ENCODE peak calls at places on chromosomes 12 and 14, in five cellular contexts. B is BE2C; A is stimulated activated naive CD8-positive, alpha-beta T cell treated with anti-CD3 and anti-CD28 coated beads, Interleukin-15, amount 100 ng/mL, for 72 hours; C is NCI-H1417; T is activated naive CD4-positive, alpha-beta T cell treated with Interleukin-2 at 50 U/mL for 16 hours. D is an unnamed sample.

GRCh38 chr12:104578453-104578852 is 121.7 kb downstream of the CHST11 start:
- DNase-seq in B (no peak), A (no peak), C (no peak), T (peak; percentile 35), D (no peak)

GRCh38 chr14:37047226-37047625 is 125.2 kb downstream of the SLC25A21 start:
- DNase-seq in B (no peak), A (no peak), C (no peak), T (no peak), D (no peak)

GRCh38 chr12:88298014-88298682 is 156.0 kb downstream of the TMTC3 start:
- DNase-seq in B (no peak), A (no peak), C (no peak), T (no peak), D (no peak)

GRCh38 chr14:71319646-71320045 is 412.4 kb downstream of the PCNX1 start:
- DNase-seq in B (no peak), A (no peak), C (no peak), T (no peak), D (peak; percentile 40)

GRCh38 chr14:92942576-92942975 is 19.6 kb downstream of the CHGA start:
- DNase-seq in B (no peak), A (no peak), C (no peak), T (no peak), D (no peak)

GRCh38 chr12:105880824-105881388 is 257.8 kb downstream of the NUAK1 start:
- DNase-seq in B (no peak), A (no peak), C (no peak), T (no peak), D (no peak)

GRCh38 chr12:65526311-65526710 is 247.8 kb downstream of the MSRB3 start:
- DNase-seq in B (no peak), A (no peak), C (no peak), T (no peak), D (no peak)

GRCh38 chr14:51957950-51958349 is 31.4 kb upstream of the RTRAF start:
- DNase-seq in B (no peak), A (no peak), C (no peak), T (no peak), D (no peak)

GRCh38 chr12:2450553-2450952 is 344.2 kb upstream of the FKBP4 start:
- DNase-seq in B (no peak), A (no peak), C (no peak), T (no peak), D (no peak)

GRCh38 chr12:48777501-48778400 is 11.1 kb downstream of the ADCY6 start:
- DNase-seq in B (no peak), A (no peak), C (no peak), T (no peak), D (no peak)

GRCh38 chr12:51471465-51471864 is 46.8 kb downstream of the SLC4A8 start:
- DNase-seq in B (no peak), A (no peak), C (no peak), T (no peak), D (no peak)

GRCh38 chr12:120413901-120414695 is 23.8 kb upstream of the COX6A1 start:
- DNase-seq in B (no peak), A (no peak), C (no peak), T (no peak), D (no peak)

GRCh38 chr12:118345355-118345754 is 27.4 kb downstream of the TAOK3 start:
- DNase-seq in B (no peak), A (no peak), C (no peak), T (no peak), D (no peak)

GRCh38 chr12:41250748-41251147 is 62.6 kb downstream of the PDZRN4 start:
- DNase-seq in B (no peak), A (no peak), C (no peak), T (no peak), D (no peak)

GRCh38 chr14:64708148-64709004 is 4.2 kb downstream of the PLEKHG3 start:
- DNase-seq in B (peak; percentile 6), A (no peak), C (peak; percentile 4), T (peak; percentile 33), D (no peak)

GRCh38 chr12:108712164-108712924 is 19.0 kb downstream of the CORO1C start:
- DNase-seq in B (no peak), A (no peak), C (no peak), T (no peak), D (no peak)

GRCh38 chr12:24931666-24932405 is 17.1 kb downstream of the BCAT1 start:
- DNase-seq in B (no peak), A (no peak), C (no peak), T (no peak), D (no peak)

GRCh38 chr14:100486025-100486828 is 101.0 kb downstream of the BEGAIN start:
- DNase-seq in B (peak; percentile 51), A (peak; percentile 36), C (peak; percentile 86), T (peak; percentile 56), D (peak; percentile 96)

GRCh38 chr12:65699251-65699650 is 125.0 kb upstream of the HMGA2 start:
- DNase-seq in B (no peak), A (no peak), C (no peak), T (no peak), D (no peak)

GRCh38 chr14:76546426-76547221 is 170.7 kb downstream of the ESRRB start:
- DNase-seq in B (peak; percentile 69), A (peak; percentile 13), C (no peak), T (no peak), D (peak; percentile 18)

GRCh38 chr12:29032431-29032830 is 116.6 kb upstream of the FAR2 start:
- DNase-seq in B (no peak), A (no peak), C (no peak), T (no peak), D (no peak)

GRCh38 chr12:19998968-19999792 is 369.2 kb upstream of the PDE3A start:
- DNase-seq in B (no peak), A (no peak), C (no peak), T (no peak), D (no peak)

GRCh38 chr14:57617510-57617909 is 123.9 kb upstream of the CCDC198 start:
- DNase-seq in B (no peak), A (no peak), C (no peak), T (no peak), D (no peak)

GRCh38 chr14:24098927-24099813 is 5.1 kb downstream of the PCK2 start:
- DNase-seq in B (no peak), A (no peak), C (peak; percentile 65), T (no peak), D (peak; percentile 80)

GRCh38 chr12:123150804-123151678 is at the start of gene PITPNM2:
- DNase-seq in B (peak; percentile 71), A (peak; percentile 68), C (peak; percentile 74), T (peak; percentile 61), D (peak; percentile 41)

GRCh38 chr14:75198291-75198933 is 22.0 kb upstream of the TMED10 start:
- DNase-seq in B (peak; percentile 16), A (no peak), C (peak; percentile 45), T (no peak), D (peak; percentile 62)

GRCh38 chr12:61538951-61539350 is 721.3 kb upstream of the USP15 start:
- DNase-seq in B (no peak), A (no peak), C (no peak), T (no peak), D (no peak)

GRCh38 chr14:64745511-64746041 is 41.4 kb downstream of the PLEKHG3 start:
- DNase-seq in B (no peak), A (no peak), C (no peak), T (no peak), D (no peak)

GRCh38 chr14:83923836-83924235 is 1606.1 kb upstream of the FLRT2 start:
- DNase-seq in B (no peak), A (no peak), C (no peak), T (no peak), D (no peak)

GRCh38 chr14:51962678-51963077 is 26.7 kb upstream of the RTRAF start:
- DNase-seq in B (no peak), A (no peak), C (no peak), T (no peak), D (no peak)

GRCh38 chr12:131458931-131459575 is 251.8 kb upstream of the SFSWAP start:
- DNase-seq in B (no peak), A (no peak), C (no peak), T (no peak), D (no peak)

D was measured in NCI-H345.